ENCODE peak calls at places on chromosomes 16 and 17, in eight cellular contexts. V is cardiac muscle cell, S is tibial nerve, Y is psoas muscle, I is AG04450, O is transverse colon, F is left lung, Z is IMR-90. A is an unnamed sample. For H3K9me3, the result is how much of the 10 kb centered on the place peaks cover.

GRCh38 chr16:54627616-54628015 is 303.0 kb upstream of the IRX5 start:
- DNase-seq in V (no peak), S (no peak), Y (no peak), I (no peak), O (no peak), F (no peak), Z (no peak), A (no peak)

GRCh38 chr17:76481091-76481655 is 13.8 kb downstream of the AANAT start:
- DNase-seq in V (no peak), S (no peak), Y (no peak), I (no peak), O (peak), F (no peak), Z (no peak), A (no peak)

GRCh38 chr17:38735161-38735997 is 5.2 kb downstream of the CISD3 start:
- DNase-seq in V (peak), S (peak), Y (peak), I (no peak), O (peak), F (peak), Z (no peak), A (peak)

GRCh38 chr17:73506470-73507435 is 137.5 kb downstream of the SDK2 start:
- DNase-seq in V (no peak), S (no peak), Y (no peak), I (no peak), O (no peak), F (peak), Z (no peak), A (peak)

GRCh38 chr17:68441064-68441770 is 16.1 kb downstream of the WIPI1 start:
- DNase-seq in V (no peak), S (no peak), Y (no peak), I (no peak), O (no peak), F (no peak), Z (peak), A (no peak)

GRCh38 chr17:64148699-64149098 is 18.8 kb upstream of the ERN1 start:
- DNase-seq in V (no peak), S (no peak), Y (peak), I (no peak), O (no peak), F (no peak), Z (no peak), A (no peak)

GRCh38 chr17:8841844-8842243 is 25.6 kb downstream of the PIK3R6 start:
- DNase-seq in V (no peak), S (no peak), Y (no peak), I (no peak), O (no peak), F (no peak), Z (no peak), A (no peak)

GRCh38 chr17:19753661-19754463 is 5.8 kb upstream of the ALDH3A1 start:
- DNase-seq in V (no peak), S (no peak), Y (peak), I (no peak), O (peak), F (peak), Z (no peak), A (no peak)

GRCh38 chr17:45951403-45951802 is 47.6 kb upstream of the STH start:
- DNase-seq in V (no peak), S (no peak), Y (no peak), I (no peak), O (no peak), F (no peak), Z (no peak), A (no peak)

GRCh38 chr16:1651055-1651454 is 27.0 kb upstream of the JPT2 start:
- DNase-seq in V (no peak), S (no peak), Y (no peak), I (no peak), O (no peak), F (no peak), Z (no peak), A (no peak)

GRCh38 chr16:86362155-86362849 is 148.0 kb upstream of the FOXF1 start:
- DNase-seq in V (no peak), S (no peak), Y (no peak), I (no peak), O (no peak), F (no peak), Z (no peak), A (no peak)

GRCh38 chr17:56979091-56979480 is 1.2 kb downstream of the SCPEP1 start:
- DNase-seq in V (no peak), S (no peak), Y (no peak), I (no peak), O (no peak), F (no peak), Z (no peak), A (no peak)

GRCh38 chr17:56975656-56976055 is 2.3 kb upstream of the SCPEP1 start:
- DNase-seq in V (no peak), S (no peak), Y (no peak), I (no peak), O (no peak), F (no peak), Z (no peak), A (no peak)

GRCh38 chr17:56976941-56977570 is 875 bp upstream of the SCPEP1 start:
- DNase-seq in V (peak), S (no peak), Y (no peak), I (no peak), O (no peak), F (no peak), Z (no peak), A (no peak)

GRCh38 chr17:56977673-56978395 is at the start of gene SCPEP1:
- DNase-seq in V (peak), S (peak), Y (peak), I (peak), O (peak), F (peak), Z (peak), A (peak)

GRCh38 chr17:56978441-56979090 is 635 bp downstream of the SCPEP1 start:
- DNase-seq in V (no peak), S (no peak), Y (no peak), I (no peak), O (no peak), F (no peak), Z (peak), A (no peak)
- H3K27ac ChIP-seq in V (no peak), S (peak), Y (peak), I (no peak), O (peak), F (peak), Z (no peak), A (peak)

GRCh38 chr16:84851192-84852127 is 31.7 kb downstream of the CRISPLD2 start:
- DNase-seq in V (no peak), S (no peak), Y (no peak), I (peak), O (no peak), F (no peak), Z (peak), A (no peak)

GRCh38 chr16:84849751-84850150 is 30.0 kb downstream of the CRISPLD2 start:
- DNase-seq in V (no peak), S (no peak), Y (no peak), I (no peak), O (no peak), F (no peak), Z (no peak), A (no peak)

GRCh38 chr16:84850714-84851113 is 30.9 kb downstream of the CRISPLD2 start:
- DNase-seq in V (no peak), S (no peak), Y (no peak), I (no peak), O (no peak), F (no peak), Z (no peak), A (no peak)

GRCh38 chr16:84847554-84848415 is 28.0 kb downstream of the CRISPLD2 start:
- DNase-seq in V (no peak), S (no peak), Y (no peak), I (no peak), O (no peak), F (no peak), Z (no peak), A (no peak)

DNA sequence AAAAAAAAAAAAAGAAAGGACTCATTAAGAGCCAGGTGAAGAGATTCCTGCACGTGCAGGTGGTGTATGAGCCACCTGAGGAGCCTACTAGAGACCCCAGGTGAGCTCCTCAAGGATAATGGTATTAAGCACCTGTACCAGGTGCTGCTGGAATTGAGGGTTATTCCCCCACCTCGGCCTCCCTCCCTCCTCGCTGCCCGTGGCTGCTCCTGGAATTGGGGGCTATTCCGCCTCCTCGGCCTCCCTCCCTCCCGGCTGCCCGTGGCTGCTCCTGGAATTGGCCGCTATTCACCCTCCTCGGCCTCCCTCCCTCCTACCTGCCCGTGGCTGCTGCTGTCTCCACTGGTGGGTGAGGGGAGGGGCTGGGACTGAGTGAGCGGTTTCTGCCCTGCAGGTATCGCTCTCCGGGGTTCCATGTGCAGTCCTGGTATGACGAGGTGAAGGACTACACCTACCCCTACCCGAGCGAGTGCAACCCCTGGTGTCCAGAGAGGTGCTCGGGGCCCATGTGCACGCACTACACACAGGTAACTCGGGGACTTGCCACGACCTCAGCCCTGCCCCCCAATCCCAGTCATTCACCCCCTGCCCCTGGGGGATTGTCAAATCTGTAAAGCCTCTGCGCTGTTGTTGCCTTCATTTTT is 29.3 kb downstream of the CRISPLD2 start:
- DNase-seq in V (no peak), S (no peak), Y (no peak), I (no peak), O (no peak), F (no peak), Z (no peak), A (no peak)
- TF ChIP-seq CTCF in V (no peak), S (no peak), Y (no peak), I (no peak), O (no peak), F (no peak), Z (no peak), A (no peak)

DNA sequence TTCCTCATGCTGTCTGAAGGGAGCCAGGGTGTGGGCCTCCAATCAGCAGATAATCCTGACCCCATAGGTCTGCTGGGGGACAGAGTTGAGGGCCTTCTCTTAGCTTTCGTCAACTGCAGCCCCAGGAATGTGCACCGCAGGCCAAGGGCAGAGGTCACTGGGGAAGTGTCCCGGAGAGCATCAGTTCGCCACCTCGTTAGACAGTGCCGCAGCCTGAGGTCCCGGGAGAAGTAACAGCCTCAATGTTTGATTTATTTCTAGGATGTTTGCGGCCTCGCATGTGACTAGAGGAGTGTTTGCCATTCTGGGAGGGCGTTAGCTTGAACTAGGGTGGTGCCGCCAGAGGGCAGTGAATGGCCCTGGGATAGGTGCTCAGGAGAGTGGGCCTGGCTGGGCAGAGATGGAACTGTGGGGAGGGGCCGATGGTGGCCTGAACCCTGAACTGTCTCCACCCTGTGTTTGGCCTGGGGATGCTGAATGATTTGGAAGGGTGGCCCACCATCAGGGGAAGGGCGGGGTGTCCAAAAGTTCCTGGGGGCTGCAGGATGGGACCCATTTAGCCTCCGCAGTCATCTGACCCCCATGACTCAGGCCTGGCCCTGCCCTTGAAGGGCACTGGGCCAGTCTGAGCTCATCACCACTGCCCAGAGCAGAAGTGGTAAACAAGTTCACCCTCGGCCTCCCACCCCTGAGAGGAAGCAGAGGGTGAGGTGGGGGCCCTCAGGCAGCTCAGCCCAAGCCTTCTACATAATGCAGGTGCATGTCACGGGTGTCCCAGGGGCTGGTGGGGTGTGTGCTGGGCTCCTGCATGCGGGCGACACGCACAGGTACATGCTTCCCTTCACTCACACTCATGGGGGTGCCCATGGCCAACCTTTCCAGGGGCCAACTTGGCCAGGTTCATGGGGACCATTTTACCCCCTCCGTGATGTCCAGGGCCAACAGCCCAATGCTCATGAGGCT is 12.4 kb upstream of the TAC4 start:
- DNase-seq in V (no peak), S (no peak), Y (no peak), I (no peak), O (peak), F (no peak), Z (no peak), A (no peak)
- H3K9me3 ChIP-seq in V (under half), S (under half), Y (under half), I (under half), O (under half), F (under half), Z (under half), A (under half)

GRCh38 chr16:4679854-4680636 is 13.3 kb upstream of the NUDT16L1 start:
- DNase-seq in V (no peak), S (peak), Y (peak), I (peak), O (peak), F (peak), Z (peak), A (no peak)
- H3K27ac ChIP-seq in V (peak), S (peak), Y (peak), I (peak), O (peak), F (peak), Z (peak), A (no peak)

DNA sequence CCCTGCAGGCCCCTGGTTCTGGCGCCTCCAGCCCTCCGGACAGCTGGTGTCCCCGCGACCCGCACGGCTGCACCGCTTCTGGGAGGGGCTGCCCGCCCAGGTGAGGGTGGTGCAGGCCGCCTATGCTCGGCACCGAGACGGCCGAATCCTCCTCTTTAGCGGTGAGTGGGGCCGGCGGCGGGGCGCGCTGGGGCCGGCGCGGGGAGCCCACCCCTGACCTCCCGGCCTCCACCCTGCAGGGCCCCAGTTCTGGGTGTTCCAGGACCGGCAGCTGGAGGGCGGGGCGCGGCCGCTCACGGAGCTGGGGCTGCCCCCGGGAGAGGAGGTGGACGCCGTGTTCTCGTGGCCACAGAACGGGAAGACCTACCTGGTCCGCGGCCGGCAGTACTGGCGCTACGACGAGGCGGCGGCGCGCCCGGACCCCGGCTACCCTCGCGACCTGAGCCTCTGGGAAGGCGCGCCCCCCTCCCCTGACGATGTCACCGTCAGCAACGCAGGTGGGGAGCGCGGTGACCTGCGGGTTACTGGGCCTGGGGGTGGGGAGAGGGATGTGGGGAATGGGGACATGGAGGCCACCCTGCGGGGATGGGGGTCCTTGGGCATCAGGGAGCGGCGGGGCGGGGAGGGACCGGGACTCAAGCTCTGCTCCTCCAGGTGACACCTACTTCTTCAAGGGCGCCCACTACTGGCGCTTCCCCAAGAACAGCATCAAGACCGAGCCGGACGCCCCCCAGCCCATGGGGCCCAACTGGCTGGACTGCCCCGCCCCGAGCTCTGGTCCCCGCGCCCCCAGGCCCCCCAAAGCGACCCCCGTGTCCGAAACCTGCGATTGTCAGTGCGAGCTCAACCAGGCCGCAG is 7.0 kb upstream of the IL32 start:
- DNase-seq in V (peak), S (peak), Y (peak), I (no peak), O (peak), F (peak), Z (no peak), A (peak)
- TF ChIP-seq CTCF in V (no peak), S (no peak), Y (no peak), I (no peak), O (no peak), F (no peak), Z (no peak), A (peak)